ENCODE peak calls at places on chromosome 15, in ten cellular contexts. D, X, I, J, F, Y, G, K, O and C are unnamed samples.
A peak's percentile ranks its signal among the peaks of the same experiment; 100 is the strongest.

GRCh38 chr15:62462268-62462667 is 297.2 kb upstream of the C2CD4B start:
- DNase-seq in D (no peak), X (no peak), I (no peak), J (no peak), F (no peak), Y (no peak), G (no peak), K (peak; percentile 52), O (no peak), C (no peak)

GRCh38 chr15:31273258-31273941 is 53.2 kb upstream of the KLF13 start:
- DNase-seq in D (peak; percentile 42), X (peak; percentile 67), I (peak; percentile 3), J (no peak), F (no peak), Y (peak; percentile 60), G (peak; percentile 69), K (peak; percentile 45), O (no peak), C (no peak)

GRCh38 chr15:59247364-59247763 is 40.7 kb downstream of the LDHAL6B start:
- DNase-seq in D (peak; percentile 81), X (no peak), I (peak; percentile 43), J (no peak), F (no peak), Y (peak; percentile 60), G (no peak), K (no peak), O (peak; percentile 54), C (peak; percentile 46)

GRCh38 chr15:35118987-35119386 is 33.9 kb upstream of the NANOGP8 start:
- DNase-seq in D (no peak), X (no peak), I (no peak), J (no peak), F (no peak), Y (no peak), G (no peak), K (no peak), O (no peak), C (no peak)

GRCh38 chr15:27479232-27480140 is 508.5 kb downstream of the GABRG3 start:
- DNase-seq in D (no peak), X (no peak), I (peak; percentile 79), J (no peak), F (peak; percentile 90), Y (no peak), G (no peak), K (no peak), O (peak; percentile 33), C (no peak)

GRCh38 chr15:50262533-50262932 is 3.0 kb downstream of the HDC start:
- DNase-seq in D (no peak), X (no peak), I (no peak), J (no peak), F (peak; percentile 84), Y (peak; percentile 72), G (no peak), K (no peak), O (no peak), C (no peak)

GRCh38 chr15:81255596-81255995 is 58.9 kb downstream of the IL16 start:
- DNase-seq in D (no peak), X (no peak), I (no peak), J (no peak), F (no peak), Y (no peak), G (no peak), K (no peak), O (no peak), C (no peak)

GRCh38 chr15:87033056-87033455 is 953.4 kb downstream of the AGBL1 start:
- DNase-seq in D (no peak), X (no peak), I (no peak), J (no peak), F (no peak), Y (peak; percentile 2), G (no peak), K (no peak), O (no peak), C (no peak)

GRCh38 chr15:89486726-89487050 is 9.7 kb downstream of the RHCG start:
- DNase-seq in D (no peak), X (no peak), I (no peak), J (no peak), F (no peak), Y (peak; percentile 29), G (no peak), K (no peak), O (no peak), C (peak; percentile 7)

GRCh38 chr15:98614681-98615080 is 33.7 kb upstream of the IGF1R start:
- DNase-seq in D (no peak), X (no peak), I (peak; percentile 42), J (no peak), F (no peak), Y (no peak), G (no peak), K (no peak), O (no peak), C (no peak)

GRCh38 chr15:65336369-65336766 is 31.9 kb downstream of the RNU5B-1 start:
- DNase-seq in D (no peak), X (no peak), I (no peak), J (no peak), F (no peak), Y (no peak), G (no peak), K (no peak), O (no peak), C (no peak)

GRCh38 chr15:68114356-68114755 is 60.2 kb downstream of the PIAS1 start:
- DNase-seq in D (no peak), X (no peak), I (no peak), J (no peak), F (no peak), Y (peak; percentile 16), G (no peak), K (no peak), O (no peak), C (peak; percentile 46)

GRCh38 chr15:67232591-67232990 is 21.9 kb downstream of the AAGAB start:
- DNase-seq in D (no peak), X (no peak), I (no peak), J (no peak), F (no peak), Y (no peak), G (no peak), K (no peak), O (no peak), C (no peak)

GRCh38 chr15:32028921-32029320 is 1.4 kb upstream of the CHRNA7 start:
- DNase-seq in D (no peak), X (no peak), I (no peak), J (no peak), F (no peak), Y (no peak), G (no peak), K (no peak), O (no peak), C (no peak)

GRCh38 chr15:69794643-69795461 is 302.9 kb downstream of the TLE3 start:
- DNase-seq in D (peak; percentile 63), X (no peak), I (no peak), J (peak; percentile 51), F (no peak), Y (no peak), G (peak; percentile 63), K (peak; percentile 78), O (peak; percentile 38), C (no peak)

GRCh38 chr15:63596666-63597032 is 538 bp upstream of the FBXL22 start:
- DNase-seq in D (no peak), X (no peak), I (no peak), J (no peak), F (peak; percentile 81), Y (no peak), G (no peak), K (no peak), O (no peak), C (no peak)

DNA sequence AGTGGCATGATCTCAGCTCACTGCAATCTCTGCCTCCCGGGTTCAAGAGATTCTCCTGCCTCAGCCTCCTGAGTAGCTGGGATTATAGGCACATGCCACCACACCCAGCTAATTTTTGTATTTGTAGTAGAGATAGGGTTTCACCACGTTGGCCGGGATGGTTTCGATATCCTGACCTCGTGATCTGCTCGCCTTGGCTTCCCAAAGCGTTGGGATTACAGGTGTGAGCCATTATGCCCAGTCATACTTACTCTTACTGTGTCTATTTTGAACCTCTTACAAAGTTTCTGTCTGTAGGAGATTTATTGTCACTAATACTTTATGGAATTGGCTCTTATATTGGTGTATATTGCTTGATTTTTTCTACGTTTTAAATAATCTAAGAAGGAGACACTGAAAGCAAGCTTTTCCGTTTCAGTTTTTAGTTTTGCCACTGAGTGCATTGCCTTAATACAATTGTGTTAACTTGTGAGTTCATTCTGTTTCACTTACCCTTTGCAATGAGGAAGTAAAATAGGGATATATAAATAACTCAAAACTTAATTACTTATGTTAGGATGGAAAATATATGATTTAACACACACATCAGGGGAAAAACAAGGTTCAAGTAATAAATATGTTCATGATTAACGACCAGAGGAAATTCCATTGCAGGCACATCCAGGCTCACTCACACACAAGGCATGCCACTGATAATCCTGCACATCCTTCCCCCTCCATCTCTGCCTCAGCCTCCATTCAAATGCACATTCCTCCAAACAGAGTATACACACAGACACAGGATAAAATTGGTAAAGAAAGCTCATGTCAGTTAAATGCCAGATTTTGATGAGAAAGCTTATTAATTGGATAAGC is 279.3 kb upstream of the RASGRP1 start:
- DNase-seq in D (no peak), X (no peak), I (no peak), J (no peak), F (no peak), Y (no peak), G (no peak), K (no peak), O (no peak), C (no peak)
- TF ChIP-seq POLR2A in D (no peak), X (no peak), I (no peak), J (no peak), F (no peak), Y (no peak), G (no peak), K (no peak), O (no peak), C (no peak)

GRCh38 chr15:83066761-83067637 is at the start of gene BTBD1:
- DNase-seq in D (peak; percentile 96), X (peak; percentile 93), I (peak; percentile 82), J (peak; percentile 83), F (peak; percentile 96), Y (peak; percentile 97), G (peak; percentile 97), K (peak; percentile 96), O (peak; percentile 97), C (peak; percentile 94)
- TF ChIP-seq POLR2A in D (peak; percentile 93), X (peak; percentile 67), I (peak; percentile 94), J (peak; percentile 80), F (peak; percentile 90), Y (peak; percentile 92), G (peak; percentile 43), K (peak; percentile 27), O (peak; percentile 62), C (peak; percentile 98)

GRCh38 chr15:71396536-71397125 is 281.4 kb downstream of the THSD4 start:
- DNase-seq in D (no peak), X (no peak), I (no peak), J (no peak), F (no peak), Y (no peak), G (no peak), K (no peak), O (no peak), C (no peak)
- TF ChIP-seq POLR2A in D (no peak), X (no peak), I (no peak), J (no peak), F (no peak), Y (no peak), G (no peak), K (no peak), O (no peak), C (no peak)

DNA sequence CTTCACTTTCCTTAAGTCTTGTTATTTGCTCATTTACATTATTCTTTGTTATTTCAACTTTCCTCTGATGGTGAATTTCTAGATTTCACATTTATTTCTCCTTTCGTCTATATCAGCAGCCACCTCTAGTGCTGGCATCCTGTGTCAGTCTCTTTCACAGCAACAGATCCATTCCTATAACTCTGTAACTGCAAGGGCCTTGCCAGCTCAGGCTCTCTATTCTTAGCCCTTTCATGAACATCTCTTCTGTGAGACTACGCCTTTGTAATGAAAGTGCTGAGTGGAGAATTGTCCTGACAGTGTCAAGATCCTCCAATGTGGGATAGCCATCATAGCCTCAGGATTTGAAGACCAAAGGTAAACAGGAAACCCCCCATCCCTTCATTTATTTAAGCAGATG is 3.9 kb upstream of the SCG3 start:
- DNase-seq in D (no peak), X (no peak), I (no peak), J (no peak), F (no peak), Y (no peak), G (no peak), K (no peak), O (no peak), C (no peak)
- TF ChIP-seq POLR2A in D (no peak), X (no peak), I (no peak), J (no peak), F (no peak), Y (no peak), G (no peak), K (no peak), O (no peak), C (no peak)